ENCODE peak calls at places on chromosomes 3 and 15, in ten cellular contexts. Z, O, F, J, Q, R, M, G, I and U are unnamed samples.

GRCh38 chr3:49351521-49352011 is 6.6 kb downstream of the GPX1 start:
- DNase-seq in R (no peak), I (no peak), Q (no peak), O (no peak), J (no peak), F (peak), G (peak), Z (peak), M (peak), U (no peak)

GRCh38 chr3:33061782-33062181 is 35.2 kb downstream of the GLB1 start:
- DNase-seq in I (no peak), M (peak), G (no peak), Z (peak), O (peak), J (no peak), Q (peak), R (no peak), F (peak), U (no peak)

GRCh38 chr15:59963322-59963721 is 40.8 kb upstream of the FOXB1 start:
- DNase-seq in M (no peak), J (no peak), Z (no peak), I (no peak), G (no peak), F (no peak), O (no peak), Q (no peak), R (no peak), U (no peak)

GRCh38 chr3:121724130-121724529 is 25.4 kb downstream of the GOLGB1 start:
- DNase-seq in M (no peak), Z (no peak), G (no peak), Q (no peak), O (no peak), R (no peak), F (no peak), I (no peak), J (no peak), U (no peak)

GRCh38 chr3:930866-931265 is 162.0 kb upstream of the CNTN6 start:
- DNase-seq in M (no peak), R (no peak), J (no peak), F (no peak), Q (no peak), O (no peak), I (no peak), G (no peak), Z (no peak), U (no peak)

GRCh38 chr15:82832601-82833209 is 23.3 kb downstream of the WHAMM start:
- DNase-seq in I (no peak), F (peak), J (no peak), Q (peak), O (no peak), R (no peak), Z (peak), G (no peak), M (peak), U (no peak)

GRCh38 chr3:10162147-10162546 is 2.6 kb upstream of the IRAK2 start:
- DNase-seq in R (no peak), F (no peak), Q (no peak), Z (no peak), I (no peak), M (no peak), J (no peak), G (peak), O (no peak), U (no peak)

GRCh38 chr3:101778385-101779046 is 495 bp upstream of the NXPE3 start:
- DNase-seq in R (no peak), I (no peak), J (no peak), F (no peak), Q (no peak), M (no peak), O (no peak), G (peak), Z (no peak), U (no peak)

GRCh38 chr3:100002599-100003350 is 111.5 kb downstream of the FILIP1L start:
- DNase-seq in R (no peak), I (no peak), M (peak), O (no peak), J (no peak), F (peak), Q (no peak), G (no peak), Z (peak), U (peak)

GRCh38 chr3:127045435-127046045 is 62.6 kb downstream of the PLXNA1 start:
- DNase-seq in G (no peak), R (no peak), F (no peak), Z (no peak), I (no peak), O (no peak), M (no peak), Q (no peak), J (no peak), U (no peak)

GRCh38 chr3:134009345-134010000 is 20.3 kb downstream of the SLCO2A1 start:
- DNase-seq in I (no peak), G (no peak), R (no peak), M (peak), Z (peak), J (no peak), O (no peak), Q (no peak), F (peak), U (no peak)

GRCh38 chr3:45547764-45548683 is 46.5 kb upstream of the LIMD1 start:
- DNase-seq in I (no peak), G (no peak), F (no peak), O (no peak), M (no peak), J (no peak), R (no peak), Q (no peak), Z (peak), U (no peak)

GRCh38 chr3:45689787-45690145 is 570 bp downstream of the SACM1L start:
- DNase-seq in Z (no peak), I (no peak), Q (no peak), R (peak), F (no peak), J (no peak), M (no peak), O (no peak), G (no peak), U (no peak)

GRCh38 chr3:64975138-64975537 is 287.3 kb upstream of the ADAMTS9 start:
- DNase-seq in Z (no peak), G (no peak), I (no peak), F (no peak), O (no peak), M (no peak), Q (no peak), J (no peak), R (no peak), U (no peak)

GRCh38 chr3:106249159-106249558 is 380.3 kb upstream of the CBLB start:
- DNase-seq in Q (no peak), M (no peak), O (no peak), R (no peak), I (no peak), J (no peak), Z (peak), G (no peak), F (peak), U (no peak)

GRCh38 chr3:9339750-9340449 is 23.0 kb upstream of the THUMPD3 start:
- DNase-seq in F (peak), Z (peak), M (no peak), I (no peak), Q (no peak), G (no peak), J (no peak), O (no peak), R (no peak), U (no peak)

GRCh38 chr3:129009266-129009665 is 8.2 kb downstream of the EFCC1 start:
- DNase-seq in F (no peak), M (no peak), I (no peak), J (no peak), G (no peak), R (no peak), Z (no peak), O (no peak), Q (no peak), U (no peak)

GRCh38 chr15:46213551-46213950 is 578.7 kb downstream of the SQOR start:
- DNase-seq in F (no peak), Z (no peak), Q (no peak), O (no peak), R (no peak), J (no peak), G (no peak), M (no peak), I (no peak), U (no peak)

GRCh38 chr3:193560870-193561269 is 6.2 kb upstream of the ATP13A4 start:
- DNase-seq in Z (no peak), M (no peak), I (no peak), F (no peak), G (no peak), J (no peak), R (peak), O (no peak), Q (no peak), U (no peak)

GRCh38 chr15:34721802-34722795 is 32.7 kb downstream of the GJD2 start:
- DNase-seq in M (peak), G (no peak), Z (peak), J (no peak), F (peak), Q (no peak), R (peak), O (no peak), I (no peak), U (peak)

GRCh38 chr15:88385078-88385700 is 82.0 kb downstream of the MRPL46 start:
- DNase-seq in I (no peak), Z (peak), O (no peak), G (no peak), M (peak), J (no peak), Q (no peak), F (peak), R (no peak), U (no peak)